ENCODE peak calls at places on chromosomes 1 and 21, in five cellular contexts. One of them, this sample, is unnamed.

GRCh38 chr1:87208936-87209335 is 119.7 kb upstream of the LMO4 start:
- DNase-seq in SK-N-SH: no peak
- DNase-seq in K562: no peak
- DNase-seq in GM12878: no peak
- DNase-seq in HepG2: no peak
- DNase-seq in this sample: no peak

GRCh38 chr1:246781212-246781611 is 57.0 kb downstream of the SCCPDH start:
- DNase-seq in SK-N-SH: no peak
- DNase-seq in K562: no peak
- DNase-seq in GM12878: no peak
- DNase-seq in HepG2: no peak
- DNase-seq in this sample: no peak

GRCh38 chr1:24294757-24295371 is 24.3 kb upstream of the GRHL3 start:
- DNase-seq in SK-N-SH: no peak
- DNase-seq in K562: no peak
- DNase-seq in GM12878: no peak
- DNase-seq in HepG2: no peak
- DNase-seq in this sample: peak; percentile 65

GRCh38 chr21:38771536-38771935 is 34.2 kb upstream of the ETS2 start:
- DNase-seq in SK-N-SH: no peak
- DNase-seq in K562: no peak
- DNase-seq in GM12878: no peak
- DNase-seq in HepG2: no peak
- DNase-seq in this sample: no peak

GRCh38 chr1:150971583-150972416 is 2.8 kb downstream of the CERS2 start:
- DNase-seq in SK-N-SH: peak; percentile 39
- DNase-seq in K562: peak; percentile 57
- DNase-seq in GM12878: no peak
- DNase-seq in HepG2: peak; percentile 87
- DNase-seq in this sample: no peak

GRCh38 chr1:1069711-1070676 is 4.1 kb downstream of the RNF223 start:
- DNase-seq in SK-N-SH: no peak
- DNase-seq in K562: peak; percentile 58
- DNase-seq in GM12878: no peak
- DNase-seq in HepG2: peak; percentile 29
- DNase-seq in this sample: no peak

GRCh38 chr1:83060216-83060615 is 938.7 kb downstream of the TTLL7 start:
- DNase-seq in SK-N-SH: no peak
- DNase-seq in K562: no peak
- DNase-seq in GM12878: no peak
- DNase-seq in HepG2: no peak
- DNase-seq in this sample: no peak

GRCh38 chr1:109490934-109491302 is 3.0 kb upstream of the CYB561D1 start:
- DNase-seq in SK-N-SH: no peak
- DNase-seq in K562: no peak
- DNase-seq in GM12878: no peak
- DNase-seq in HepG2: no peak
- DNase-seq in this sample: no peak

GRCh38 chr1:173392895-173393654 is 84.1 kb upstream of the PRDX6 start:
- DNase-seq in SK-N-SH: no peak
- DNase-seq in K562: peak; percentile 54
- DNase-seq in GM12878: no peak
- DNase-seq in HepG2: no peak
- DNase-seq in this sample: peak; percentile 16

GRCh38 chr1:65090406-65090805 is 57.6 kb upstream of the AK4 start:
- DNase-seq in SK-N-SH: no peak
- DNase-seq in K562: no peak
- DNase-seq in GM12878: no peak
- DNase-seq in HepG2: peak; percentile 13
- DNase-seq in this sample: no peak

GRCh38 chr1:81186271-81186670 is 614.5 kb upstream of the ADGRL2 start:
- DNase-seq in SK-N-SH: no peak
- DNase-seq in K562: no peak
- DNase-seq in GM12878: no peak
- DNase-seq in HepG2: no peak
- DNase-seq in this sample: no peak

GRCh38 chr1:161044908-161045748 is 649 bp downstream of the USF1 start:
- DNase-seq in SK-N-SH: peak; percentile 79
- DNase-seq in K562: peak; percentile 77
- DNase-seq in GM12878: peak; percentile 73
- DNase-seq in HepG2: peak; percentile 79
- DNase-seq in this sample: peak; percentile 56

GRCh38 chr1:216750031-216750627 is 26.9 kb upstream of the ESRRG start:
- DNase-seq in SK-N-SH: peak; percentile 33
- DNase-seq in K562: no peak
- DNase-seq in GM12878: no peak
- DNase-seq in HepG2: peak; percentile 21
- DNase-seq in this sample: no peak

GRCh38 chr1:23118957-23119792 is 49.5 kb downstream of the LUZP1 start:
- DNase-seq in SK-N-SH: no peak
- DNase-seq in K562: no peak
- DNase-seq in GM12878: no peak
- DNase-seq in HepG2: no peak
- DNase-seq in this sample: no peak

GRCh38 chr1:35191429-35192055 is 1.4 kb downstream of the SFPQ start:
- DNase-seq in SK-N-SH: no peak
- DNase-seq in K562: no peak
- DNase-seq in GM12878: no peak
- DNase-seq in HepG2: no peak
- DNase-seq in this sample: no peak

GRCh38 chr21:45767071-45768006 is 123.8 kb downstream of the PCBP3 start:
- DNase-seq in SK-N-SH: peak; percentile 77
- DNase-seq in K562: no peak
- DNase-seq in GM12878: no peak
- DNase-seq in HepG2: no peak
- DNase-seq in this sample: no peak

GRCh38 chr1:9726905-9727595 is 75.5 kb downstream of the PIK3CD start:
- DNase-seq in SK-N-SH: no peak
- DNase-seq in K562: no peak
- DNase-seq in GM12878: no peak
- DNase-seq in HepG2: no peak
- DNase-seq in this sample: no peak

GRCh38 chr21:44836666-44837471 is 19.0 kb upstream of the SUMO3 start:
- DNase-seq in SK-N-SH: no peak
- DNase-seq in K562: peak; percentile 76
- DNase-seq in GM12878: no peak
- DNase-seq in HepG2: peak; percentile 55
- DNase-seq in this sample: no peak

GRCh38 chr1:200234938-200235337 is 174.9 kb downstream of the ZNF281 start:
- DNase-seq in SK-N-SH: no peak
- DNase-seq in K562: no peak
- DNase-seq in GM12878: no peak
- DNase-seq in HepG2: no peak
- DNase-seq in this sample: no peak

GRCh38 chr1:52461821-52462220 is 57.4 kb downstream of the PRPF38A start:
- DNase-seq in SK-N-SH: no peak
- DNase-seq in K562: no peak
- DNase-seq in GM12878: no peak
- DNase-seq in HepG2: no peak
- DNase-seq in this sample: no peak

GRCh38 chr21:44875341-44875740 is 1.9 kb upstream of the PTTG1IP start:
- DNase-seq in SK-N-SH: no peak
- DNase-seq in K562: no peak
- DNase-seq in GM12878: no peak
- DNase-seq in HepG2: no peak
- DNase-seq in this sample: no peak

GRCh38 chr1:53400761-53401379 is 58.3 kb upstream of the DMRTB1 start:
- DNase-seq in SK-N-SH: no peak
- DNase-seq in K562: no peak
- DNase-seq in GM12878: no peak
- DNase-seq in HepG2: no peak
- DNase-seq in this sample: no peak

GRCh38 chr1:194067772-194068171 is 881.4 kb upstream of the B3GALT2 start:
- DNase-seq in SK-N-SH: no peak
- DNase-seq in K562: no peak
- DNase-seq in GM12878: no peak
- DNase-seq in HepG2: no peak
- DNase-seq in this sample: no peak

GRCh38 chr21:33557447-33557846 is 14.6 kb downstream of the SON start:
- DNase-seq in SK-N-SH: no peak
- DNase-seq in K562: no peak
- DNase-seq in GM12878: no peak
- DNase-seq in HepG2: no peak
- DNase-seq in this sample: no peak

GRCh38 chr1:23168079-23168461 is 586 bp downstream of the LUZP1 start:
- DNase-seq in SK-N-SH: peak; percentile 87
- DNase-seq in K562: peak; percentile 70
- DNase-seq in GM12878: no peak
- DNase-seq in HepG2: no peak
- DNase-seq in this sample: no peak

GRCh38 chr1:38153426-38154088 is 107.0 kb upstream of the POU3F1 start:
- DNase-seq in SK-N-SH: no peak
- DNase-seq in K562: no peak
- DNase-seq in GM12878: no peak
- DNase-seq in HepG2: no peak
- DNase-seq in this sample: no peak

GRCh38 chr1:83769072-83769471 is 229.9 kb downstream of the TTLL7 start:
- DNase-seq in SK-N-SH: no peak
- DNase-seq in K562: no peak
- DNase-seq in GM12878: no peak
- DNase-seq in HepG2: no peak
- DNase-seq in this sample: no peak

GRCh38 chr1:212774584-212774983 is 17.0 kb downstream of the NSL1 start:
- DNase-seq in SK-N-SH: no peak
- DNase-seq in K562: peak; percentile 18
- DNase-seq in GM12878: no peak
- DNase-seq in HepG2: no peak
- DNase-seq in this sample: peak; percentile 45

GRCh38 chr1:92958203-92958970 is 2.9 kb downstream of the DIPK1A start:
- DNase-seq in SK-N-SH: no peak
- DNase-seq in K562: no peak
- DNase-seq in GM12878: no peak
- DNase-seq in HepG2: peak; percentile 62
- DNase-seq in this sample: no peak

GRCh38 chr21:44397431-44398031 is 44.1 kb downstream of the TRPM2 start:
- DNase-seq in SK-N-SH: peak; percentile 16
- DNase-seq in K562: no peak
- DNase-seq in GM12878: no peak
- DNase-seq in HepG2: no peak
- DNase-seq in this sample: no peak

GRCh38 chr1:152878042-152878441 is at the start of gene SMCP:
- DNase-seq in SK-N-SH: no peak
- DNase-seq in K562: peak; percentile 14
- DNase-seq in GM12878: no peak
- DNase-seq in HepG2: no peak
- DNase-seq in this sample: no peak
- TF ChIP-seq USF2 in SK-N-SH: no peak
- TF ChIP-seq USF2 in K562: no peak
- TF ChIP-seq USF2 in GM12878: no peak
- TF ChIP-seq USF2 in HepG2: no peak
- TF ChIP-seq USF2 in this sample: no peak

GRCh38 chr1:228100822-228101613 is 2.1 kb downstream of the C1orf35 start:
- DNase-seq in SK-N-SH: peak; percentile 11
- DNase-seq in K562: peak; percentile 42
- DNase-seq in GM12878: no peak
- DNase-seq in HepG2: no peak
- DNase-seq in this sample: no peak

GRCh38 chr1:228101994-228102790 is 933 bp downstream of the C1orf35 start:
- DNase-seq in SK-N-SH: peak; percentile 86
- DNase-seq in K562: peak; percentile 88
- DNase-seq in GM12878: no peak
- DNase-seq in HepG2: no peak
- DNase-seq in this sample: peak; percentile 55

GRCh38 chr1:228099331-228099732 is 3.8 kb downstream of the C1orf35 start:
- DNase-seq in SK-N-SH: no peak
- DNase-seq in K562: peak; percentile 8
- DNase-seq in GM12878: no peak
- DNase-seq in HepG2: no peak
- DNase-seq in this sample: no peak

GRCh38 chr1:228102791-228103620 is at the start of gene C1orf35:
- DNase-seq in SK-N-SH: peak; percentile 99
- DNase-seq in K562: peak; percentile 99
- DNase-seq in GM12878: peak; percentile 66
- DNase-seq in HepG2: peak; percentile 83
- DNase-seq in this sample: peak; percentile 94

DNA sequence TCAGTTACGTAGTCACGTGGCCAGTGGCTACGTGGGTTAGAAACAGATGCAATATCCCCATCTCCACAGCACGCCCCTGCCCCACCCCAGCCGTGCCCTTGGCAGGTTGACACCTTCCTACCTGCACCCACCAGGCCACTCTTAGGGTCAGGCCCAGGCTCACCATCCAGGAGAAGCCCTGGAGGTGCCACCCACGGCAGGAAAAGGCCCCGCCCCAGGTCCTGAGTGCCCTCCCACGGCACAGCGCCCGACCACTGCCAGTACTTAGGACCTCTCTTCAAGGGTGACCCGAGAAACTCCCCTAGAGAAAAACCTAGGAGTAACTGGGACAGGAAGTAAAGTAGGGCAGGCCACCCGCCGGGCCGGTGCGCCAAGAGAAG is 1.5 kb downstream of the C1orf35 start:
- DNase-seq in SK-N-SH: no peak
- DNase-seq in K562: peak; percentile 30
- DNase-seq in GM12878: no peak
- DNase-seq in HepG2: no peak
- DNase-seq in this sample: no peak
- H3K4me3 ChIP-seq in SK-N-SH: peak overlapping the region; percentile 98
- H3K4me3 ChIP-seq in K562: peak overlapping the region; percentile 100
- H3K4me3 ChIP-seq in GM12878: peak overlapping the region; percentile 87
- H3K4me3 ChIP-seq in HepG2: peak overlapping the region; percentile 82
- H3K4me3 ChIP-seq in this sample: peak overlapping the region; percentile 93

GRCh38 chr1:29395724-29396437 is 159.6 kb downstream of the PTPRU start:
- DNase-seq in SK-N-SH: peak; percentile 6
- DNase-seq in K562: no peak
- DNase-seq in GM12878: no peak
- DNase-seq in HepG2: no peak
- DNase-seq in this sample: no peak
- TF ChIP-seq REST in SK-N-SH: no peak
- TF ChIP-seq REST in K562: no peak
- TF ChIP-seq REST in GM12878: no peak
- TF ChIP-seq REST in HepG2: no peak
- TF ChIP-seq REST in this sample: no peak

GRCh38 chr1:119865607-119866006 is 30.7 kb downstream of the ADAM30 start:
- DNase-seq in SK-N-SH: no peak
- DNase-seq in K562: no peak
- DNase-seq in GM12878: no peak
- DNase-seq in HepG2: no peak
- DNase-seq in this sample: no peak

GRCh38 chr1:119862276-119862675 is 34.0 kb downstream of the ADAM30 start:
- DNase-seq in SK-N-SH: no peak
- DNase-seq in K562: no peak
- DNase-seq in GM12878: no peak
- DNase-seq in HepG2: no peak
- DNase-seq in this sample: no peak

GRCh38 chr1:119861547-119861946 is 34.8 kb downstream of the ADAM30 start:
- DNase-seq in SK-N-SH: no peak
- DNase-seq in K562: no peak
- DNase-seq in GM12878: no peak
- DNase-seq in HepG2: no peak
- DNase-seq in this sample: no peak

DNA sequence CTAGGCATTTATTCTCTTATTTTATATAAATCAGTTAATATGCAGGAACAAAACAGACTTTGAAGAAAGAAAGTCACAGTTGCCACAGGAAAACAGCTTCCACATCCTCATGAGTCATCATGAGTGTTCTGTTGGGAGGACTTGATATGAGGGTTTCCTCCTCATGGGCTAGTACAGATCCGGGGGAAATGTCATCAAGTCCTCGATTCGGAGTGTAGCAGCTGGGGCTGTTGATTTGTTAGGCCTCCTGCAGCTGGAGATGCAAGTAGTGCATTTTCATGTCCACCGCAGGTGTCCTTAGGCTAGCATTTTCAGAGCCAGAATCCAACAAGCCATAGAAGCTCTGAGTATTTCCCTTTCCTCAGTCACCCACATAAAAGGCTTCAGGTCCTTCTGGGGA is 36.7 kb downstream of the ADAM30 start:
- DNase-seq in SK-N-SH: no peak
- DNase-seq in K562: peak; percentile 87
- DNase-seq in GM12878: no peak
- DNase-seq in HepG2: no peak
- DNase-seq in this sample: no peak
- TF ChIP-seq USF2 in SK-N-SH: no peak
- TF ChIP-seq USF2 in K562: no peak
- TF ChIP-seq USF2 in GM12878: no peak
- TF ChIP-seq USF2 in HepG2: no peak
- TF ChIP-seq USF2 in this sample: no peak

This sample was measured in A549.